ENCODE peak calls at places on chromosomes 11 and 22, in ten cellular contexts. A, K, O, Y, F, N, I, S, D and T are unnamed samples.

GRCh38 chr11:123052884-123053721 is 8.8 kb downstream of the HSPA8 start:
- DNase-seq in A (no peak), K (no peak), O (no peak), Y (no peak), F (no peak), N (no peak), I (no peak), S (no peak), D (no peak), T (no peak)

GRCh38 chr11:16891964-16892363 is 122.2 kb downstream of the PLEKHA7 start:
- DNase-seq in A (no peak), K (no peak), O (no peak), Y (no peak), F (no peak), N (no peak), I (peak; percentile 72), S (no peak), D (no peak), T (no peak)

GRCh38 chr11:100925935-100926334 is 203.7 kb downstream of the PGR start:
- DNase-seq in A (no peak), K (no peak), O (no peak), Y (no peak), F (no peak), N (peak; percentile 16), I (no peak), S (no peak), D (no peak), T (no peak)

GRCh38 chr11:128210148-128210940 is 377.0 kb downstream of the ETS1 start:
- DNase-seq in A (no peak), K (peak; percentile 11), O (no peak), Y (no peak), F (no peak), N (no peak), I (peak; percentile 49), S (peak; percentile 68), D (no peak), T (peak; percentile 58)

GRCh38 chr11:134508219-134508990 is 96.4 kb upstream of the B3GAT1 start:
- DNase-seq in A (no peak), K (no peak), O (no peak), Y (no peak), F (no peak), N (no peak), I (no peak), S (peak; percentile 27), D (no peak), T (no peak)

GRCh38 chr11:6395470-6396060 is 5.3 kb downstream of the SMPD1 start:
- DNase-seq in A (no peak), K (no peak), O (no peak), Y (no peak), F (no peak), N (no peak), I (no peak), S (no peak), D (no peak), T (no peak)

GRCh38 chr11:110793556-110793955 is 81.3 kb upstream of the ARHGAP20 start:
- DNase-seq in A (no peak), K (no peak), O (no peak), Y (no peak), F (no peak), N (no peak), I (no peak), S (no peak), D (no peak), T (no peak)

GRCh38 chr11:2215561-2216399 is 44.2 kb upstream of the TH start:
- DNase-seq in A (no peak), K (no peak), O (no peak), Y (no peak), F (peak; percentile 37), N (no peak), I (no peak), S (peak; percentile 65), D (no peak), T (peak; percentile 18)

GRCh38 chr11:31641477-31642062 is 132.0 kb downstream of the ELP4 start:
- DNase-seq in A (no peak), K (peak; percentile 56), O (no peak), Y (no peak), F (no peak), N (peak; percentile 11), I (no peak), S (peak; percentile 85), D (peak; percentile 53), T (peak; percentile 30)

GRCh38 chr22:28283025-28283654 is 364.1 kb upstream of the PITPNB start:
- DNase-seq in A (no peak), K (no peak), O (no peak), Y (no peak), F (no peak), N (no peak), I (no peak), S (no peak), D (no peak), T (no peak)

GRCh38 chr22:19178065-19178658 is 374 bp downstream of the SLC25A1 start:
- DNase-seq in A (no peak), K (peak; percentile 60), O (peak; percentile 49), Y (peak; percentile 57), F (peak; percentile 67), N (peak; percentile 70), I (peak; percentile 63), S (peak; percentile 81), D (peak; percentile 48), T (no peak)

GRCh38 chr22:24725736-24726135 is 48.8 kb downstream of the PIWIL3 start:
- DNase-seq in A (no peak), K (no peak), O (no peak), Y (no peak), F (no peak), N (no peak), I (no peak), S (no peak), D (no peak), T (no peak)

GRCh38 chr11:66020618-66021357 is 5.5 kb downstream of the CATSPER1 start:
- DNase-seq in A (peak; percentile 50), K (no peak), O (no peak), Y (no peak), F (peak; percentile 69), N (peak; percentile 71), I (peak; percentile 95), S (no peak), D (no peak), T (peak; percentile 44)

GRCh38 chr11:883527-883926 is 27.1 kb downstream of the CHID1 start:
- DNase-seq in A (no peak), K (no peak), O (no peak), Y (no peak), F (no peak), N (no peak), I (no peak), S (no peak), D (no peak), T (no peak)

GRCh38 chr11:36288442-36289225 is 590 bp downstream of the COMMD9 start:
- DNase-seq in A (no peak), K (no peak), O (no peak), Y (no peak), F (no peak), N (peak; percentile 56), I (no peak), S (peak; percentile 42), D (no peak), T (no peak)

GRCh38 chr11:60130496-60130895 is 42.0 kb downstream of the MS4A2 start:
- DNase-seq in A (no peak), K (peak; percentile 3), O (peak; percentile 41), Y (no peak), F (no peak), N (peak; percentile 96), I (no peak), S (peak; percentile 72), D (peak; percentile 44), T (no peak)

GRCh38 chr11:121551463-121551862 is 98.7 kb upstream of the SORL1-AS1 start:
- DNase-seq in A (no peak), K (no peak), O (no peak), Y (no peak), F (no peak), N (no peak), I (no peak), S (no peak), D (no peak), T (no peak)